ENCODE peak calls at places on chromosomes 5 and 9, in five cellular contexts. L is BJ, B is coronary artery, E is HEK293T, O is Right ventricle myocardium inferior. F is an unnamed sample.
A peak's percentile ranks its signal among the peaks of the same experiment; 100 is the strongest.

GRCh38 chr5:23208959-23209431 is 298.4 kb upstream of the PRDM9 start:
- DNase-seq in L (no peak), B (no peak), E (peak; percentile 61), O (no peak), F (peak; percentile 20)

GRCh38 chr5:177980776-177981175 is 15.3 kb downstream of the PROP1 start:
- DNase-seq in L (no peak), B (no peak), E (no peak), O (no peak), F (peak; percentile 51)

GRCh38 chr9:94623253-94623652 is 16.1 kb downstream of the FBP1 start:
- DNase-seq in L (no peak), B (no peak), E (peak; percentile 77), O (no peak), F (peak; percentile 33)

GRCh38 chr9:131500939-131501541 is 1.7 kb upstream of the POMT1 start:
- DNase-seq in L (peak; percentile 26), B (no peak), E (no peak), O (no peak), F (peak; percentile 57)

GRCh38 chr9:111482656-111483418 is 1.3 kb downstream of the ECPAS start:
- DNase-seq in L (no peak), B (peak; percentile 81), E (peak; percentile 60), O (peak; percentile 89), F (peak; percentile 86)

GRCh38 chr9:95463145-95464060 is 53.4 kb downstream of the PTCH1 start:
- DNase-seq in L (no peak), B (no peak), E (no peak), O (no peak), F (no peak)

GRCh38 chr9:122200960-122201635 is 27.7 kb downstream of the LHX6 start:
- DNase-seq in L (no peak), B (no peak), E (no peak), O (no peak), F (peak; percentile 54)

GRCh38 chr5:80186634-80187033 is 69.2 kb downstream of the SERINC5 start:
- DNase-seq in L (no peak), B (no peak), E (no peak), O (peak; percentile 77), F (no peak)

GRCh38 chr5:164184158-164184557 is 678.7 kb downstream of the MAT2B start:
- DNase-seq in L (no peak), B (no peak), E (no peak), O (no peak), F (no peak)

GRCh38 chr5:159749146-159749545 is 167.1 kb upstream of the ADRA1B start:
- DNase-seq in L (peak; percentile 10), B (no peak), E (no peak), O (no peak), F (no peak)

GRCh38 chr9:134601764-134602163 is 39.8 kb upstream of the COL5A1 start:
- DNase-seq in L (no peak), B (peak; percentile 49), E (no peak), O (no peak), F (no peak)

GRCh38 chr9:99046068-99046467 is 58.8 kb upstream of the TGFBR1 start:
- DNase-seq in L (no peak), B (no peak), E (no peak), O (no peak), F (no peak)

GRCh38 chr5:59793000-59793399 is 100.5 kb downstream of the PDE4D start:
- DNase-seq in L (peak; percentile 73), B (no peak), E (no peak), O (no peak), F (peak; percentile 93)

GRCh38 chr9:120475341-120475740 is 104.6 kb downstream of the CDK5RAP2 start:
- DNase-seq in L (peak; percentile 27), B (no peak), E (no peak), O (no peak), F (no peak)

GRCh38 chr9:132560604-132561304 is 21.7 kb upstream of the BARHL1 start:
- DNase-seq in L (no peak), B (no peak), E (no peak), O (no peak), F (no peak)

GRCh38 chr5:156687514-156687913 is 162.6 kb upstream of the PPP1R2B start:
- DNase-seq in L (no peak), B (no peak), E (no peak), O (no peak), F (no peak)

GRCh38 chr5:139747583-139748504 is 47.8 kb upstream of the PSD2 start:
- DNase-seq in L (no peak), B (no peak), E (no peak), O (peak; percentile 69), F (peak; percentile 65)

GRCh38 chr9:79008916-79009315 is 562.8 kb upstream of the TLE4 start:
- DNase-seq in L (no peak), B (no peak), E (no peak), O (no peak), F (no peak)

GRCh38 chr5:115497200-115497599 is 47.4 kb downstream of the FEM1C start:
- DNase-seq in L (no peak), B (no peak), E (no peak), O (peak; percentile 45), F (no peak)

GRCh38 chr5:68834486-68834885 is 259.3 kb upstream of the SLC30A5 start:
- DNase-seq in L (peak; percentile 20), B (no peak), E (no peak), O (no peak), F (no peak)

GRCh38 chr5:176812269-176813259 is 2.2 kb downstream of the UNC5A start:
- DNase-seq in L (no peak), B (no peak), E (peak; percentile 71), O (peak; percentile 11), F (peak; percentile 68)

GRCh38 chr9:127903557-127904475 is 4.4 kb upstream of the ST6GALNAC6 start:
- DNase-seq in L (no peak), B (peak; percentile 89), E (no peak), O (peak; percentile 86), F (no peak)

GRCh38 chr5:52947208-52947607 is 41.9 kb upstream of the ITGA2 start:
- DNase-seq in L (no peak), B (no peak), E (no peak), O (no peak), F (no peak)

GRCh38 chr9:125634040-125634717 is 72.8 kb downstream of the MAPKAP1 start:
- DNase-seq in L (no peak), B (no peak), E (no peak), O (no peak), F (no peak)

F was measured in astrocyte of the hippocampus.